ENCODE peak calls at places on chromosomes 3 and 15, in five cellular contexts. T is H1, F is HepG2, E is SK-N-SH, O is GM12878. M is an unnamed sample.

GRCh38 chr3:81451611-81452010 is 309.8 kb downstream of the GBE1 start:
- DNase-seq in T (no peak), F (no peak), E (no peak), O (no peak), M (no peak)

GRCh38 chr15:41493205-41493901 is at the start of gene ITPKA:
- DNase-seq in T (peak), F (peak), E (peak), O (peak), M (peak)

GRCh38 chr15:89071471-89071870 is 16.8 kb upstream of the ABHD2 start:
- DNase-seq in T (no peak), F (no peak), E (no peak), O (no peak), M (no peak)

GRCh38 chr3:11057655-11058054 is 65.1 kb downstream of the SLC6A1 start:
- DNase-seq in T (no peak), F (no peak), E (no peak), O (no peak), M (no peak)

GRCh38 chr3:177410734-177411133 is 213.5 kb upstream of the TBL1XR1 start:
- DNase-seq in T (no peak), F (no peak), E (peak), O (no peak), M (peak)

GRCh38 chr15:83206387-83206970 is 1.1 kb downstream of the HDGFL3 start:
- DNase-seq in T (no peak), F (no peak), E (no peak), O (no peak), M (peak)

GRCh38 chr3:171685116-171685895 is 125.0 kb downstream of the PLD1 start:
- DNase-seq in T (no peak), F (no peak), E (no peak), O (no peak), M (no peak)

GRCh38 chr3:71461749-71462483 is 121.6 kb downstream of the FOXP1 start:
- DNase-seq in T (no peak), F (no peak), E (no peak), O (no peak), M (no peak)

GRCh38 chr3:4981160-4981687 is 2.0 kb downstream of the BHLHE40 start:
- DNase-seq in T (no peak), F (no peak), E (no peak), O (no peak), M (no peak)

GRCh38 chr3:143358155-143358792 is 238.7 kb downstream of the CHST2 start:
- DNase-seq in T (no peak), F (no peak), E (no peak), O (no peak), M (no peak)

GRCh38 chr3:108838411-108838810 is 15.8 kb downstream of the TRAT1 start:
- DNase-seq in T (no peak), F (no peak), E (no peak), O (no peak), M (no peak)

GRCh38 chr3:37779289-37780152 is 82.2 kb upstream of the CTDSPL start:
- DNase-seq in T (no peak), F (peak), E (peak), O (no peak), M (peak)

GRCh38 chr3:159260049-159260662 is 458.3 kb downstream of the MFSD1 start:
- DNase-seq in T (no peak), F (peak), E (peak), O (no peak), M (peak)

GRCh38 chr3:65667963-65668362 is 370.8 kb downstream of the MAGI1 start:
- DNase-seq in T (no peak), F (no peak), E (no peak), O (no peak), M (no peak)

GRCh38 chr3:65665922-65666321 is 372.8 kb downstream of the MAGI1 start:
- DNase-seq in T (no peak), F (no peak), E (no peak), O (no peak), M (no peak)

GRCh38 chr3:65664436-65664835 is 374.3 kb downstream of the MAGI1 start:
- DNase-seq in T (no peak), F (no peak), E (no peak), O (no peak), M (no peak)

GRCh38 chr3:65664927-65665326 is 373.8 kb downstream of the MAGI1 start:
- DNase-seq in T (no peak), F (no peak), E (no peak), O (no peak), M (no peak)

GRCh38 chr3:65666426-65667091 is 372.2 kb downstream of the MAGI1 start:
- DNase-seq in T (no peak), F (no peak), E (no peak), O (no peak), M (no peak)
- TF ChIP-seq JUND in T (no peak), F (no peak), E (no peak), O (no peak), M (no peak)

GRCh38 chr3:40550168-40550567 is 25.4 kb downstream of the ZNF621 start:
- DNase-seq in T (no peak), F (no peak), E (no peak), O (no peak), M (no peak)

DNA sequence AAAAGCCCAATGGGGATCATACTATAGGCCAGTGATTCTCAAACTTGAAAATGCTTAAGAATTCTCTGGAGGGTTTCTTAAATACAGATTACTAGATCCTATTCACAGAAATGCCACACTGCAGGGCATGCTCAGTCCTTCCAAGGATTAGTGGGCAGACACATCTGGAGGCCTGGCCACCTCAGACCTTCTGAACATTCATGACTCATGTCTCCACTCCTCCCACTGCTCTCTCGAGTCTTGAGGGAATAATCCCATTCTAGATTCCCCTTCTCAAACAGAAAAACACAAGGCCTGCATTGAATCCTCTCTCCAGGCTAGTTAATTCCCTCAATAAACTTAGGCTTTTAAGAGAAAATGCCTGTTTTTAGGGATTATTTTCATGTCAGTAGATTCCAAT is 22.1 kb downstream of the ZNF621 start:
- DNase-seq in T (no peak), F (no peak), E (no peak), O (no peak), M (no peak)
- TF ChIP-seq JUND in T (no peak), F (no peak), E (no peak), O (no peak), M (no peak)

GRCh38 chr3:169545606-169546005 is 117.9 kb downstream of the MECOM start:
- DNase-seq in T (no peak), F (no peak), E (peak), O (no peak), M (no peak)
- TF ChIP-seq JUND in T (no peak), F (no peak), E (no peak), O (no peak), M (no peak)

DNA sequence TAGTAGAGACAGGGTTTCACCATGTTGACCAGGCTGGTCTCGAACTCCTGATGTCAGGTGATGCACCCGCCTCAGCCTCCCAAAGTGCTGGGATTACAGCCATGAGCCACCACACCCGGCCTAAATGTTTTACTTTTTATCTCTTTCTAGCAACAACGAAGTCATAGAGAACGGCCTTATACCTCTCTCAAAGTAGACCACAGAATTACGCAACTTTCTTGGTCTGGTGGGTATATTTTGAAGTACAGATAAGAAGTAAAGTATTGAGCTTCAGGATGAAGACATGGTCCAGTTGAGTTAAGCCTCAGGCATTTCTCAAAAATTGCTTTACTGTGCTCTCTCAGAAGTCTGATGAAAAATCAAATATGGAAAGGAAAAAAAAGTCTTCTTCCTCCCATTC is 30.6 kb downstream of the FAM240A start:
- DNase-seq in T (no peak), F (no peak), E (no peak), O (no peak), M (no peak)
- TF ChIP-seq JUND in T (no peak), F (no peak), E (no peak), O (no peak), M (no peak)

GRCh38 chr3:161474139-161474538 is 22.5 kb upstream of the OTOL1 start:
- DNase-seq in T (no peak), F (no peak), E (no peak), O (no peak), M (no peak)
- TF ChIP-seq JUND in T (no peak), F (no peak), E (no peak), O (no peak), M (no peak)

DNA sequence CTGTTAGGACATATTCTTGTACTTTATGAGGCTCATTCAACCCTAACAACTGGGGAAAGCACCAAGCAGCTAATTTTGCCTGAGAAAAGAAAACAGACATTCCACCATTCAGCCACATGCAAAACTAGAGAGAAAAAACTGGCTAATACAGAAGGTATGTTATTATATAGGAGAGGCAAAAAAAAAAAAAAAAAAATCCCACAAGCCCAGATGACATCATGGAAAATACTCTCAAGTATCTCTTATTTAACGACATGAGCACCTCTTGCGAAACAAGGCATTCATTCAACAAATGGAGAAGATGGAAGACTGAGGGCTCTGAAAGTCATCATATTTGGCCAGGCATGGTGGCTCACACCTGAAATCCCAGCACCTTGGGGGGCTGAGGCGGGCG is 61.5 kb downstream of the PRICKLE2 start:
- DNase-seq in T (no peak), F (peak), E (no peak), O (peak), M (no peak)
- TF ChIP-seq JUND in T (no peak), F (no peak), E (peak), O (no peak), M (no peak)

DNA sequence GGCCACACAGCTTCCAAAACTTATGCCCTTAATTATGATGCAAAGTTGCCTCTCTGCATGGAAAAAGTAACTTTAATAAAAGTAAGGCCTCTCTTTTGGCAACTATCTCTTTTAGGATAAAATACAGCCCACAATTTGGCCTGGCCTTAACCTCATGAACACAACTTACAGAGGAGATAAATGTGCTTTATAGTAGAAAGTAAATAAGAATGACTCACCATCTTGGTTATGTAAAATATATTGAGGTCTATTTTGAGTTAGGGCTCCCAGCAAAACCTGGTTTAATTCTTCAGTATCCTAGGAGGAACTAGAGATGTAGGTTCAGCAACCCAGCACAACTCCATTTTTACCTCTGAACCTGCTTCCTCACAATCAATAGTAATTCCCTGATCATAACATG is 164.0 kb downstream of the ROBO2 start:
- DNase-seq in T (no peak), F (no peak), E (no peak), O (no peak), M (no peak)
- TF ChIP-seq JUND in T (no peak), F (no peak), E (no peak), O (no peak), M (no peak)

GRCh38 chr3:25156526-25157075 is 271.5 kb upstream of the RARB start:
- DNase-seq in T (no peak), F (no peak), E (no peak), O (no peak), M (peak)
- TF ChIP-seq JUND in T (peak), F (no peak), E (peak), O (no peak), M (no peak)

GRCh38 chr3:29240887-29241286 is 40.0 kb upstream of the RBMS3 start:
- DNase-seq in T (no peak), F (no peak), E (no peak), O (no peak), M (no peak)

GRCh38 chr3:29236441-29236840 is 44.4 kb upstream of the RBMS3 start:
- DNase-seq in T (no peak), F (no peak), E (no peak), O (no peak), M (no peak)

GRCh38 chr3:29241855-29242254 is 39.0 kb upstream of the RBMS3 start:
- DNase-seq in T (no peak), F (no peak), E (no peak), O (no peak), M (no peak)

GRCh38 chr3:29239377-29239776 is 41.5 kb upstream of the RBMS3 start:
- DNase-seq in T (no peak), F (no peak), E (no peak), O (no peak), M (no peak)

DNA sequence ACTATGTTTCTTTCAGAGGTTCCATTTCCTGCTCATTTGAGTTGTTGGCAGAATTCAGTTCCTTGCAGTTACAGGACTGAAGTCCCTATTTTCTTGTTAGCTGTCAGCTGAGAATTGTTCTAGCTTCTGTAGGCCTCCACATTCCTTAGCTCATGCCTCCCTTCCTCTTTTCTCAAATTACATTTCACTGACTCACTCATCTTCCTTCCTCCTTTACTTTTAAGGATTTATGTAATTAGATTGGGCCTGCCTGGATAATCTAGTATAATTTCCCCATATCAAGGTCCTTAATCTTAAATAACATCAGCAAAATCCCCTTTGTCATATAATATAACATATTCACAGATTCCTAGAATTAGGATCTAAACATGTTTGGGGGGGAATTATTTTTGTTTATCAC is 40.6 kb upstream of the RBMS3 start:
- DNase-seq in T (no peak), F (no peak), E (no peak), O (no peak), M (no peak)
- TF ChIP-seq JUND in T (no peak), F (no peak), E (peak), O (no peak), M (no peak)

M was measured in T47D.